ENCODE peak calls at places on chromosomes 12 and 14, in nine cellular contexts. One of them, this sample, is unnamed.
A peak's percentile ranks its signal among the peaks of the same experiment; 100 is the strongest.

GRCh38 chr14:73637830-73638229 is 7.0 kb upstream of the DNAL1 start:
- DNase-seq in AG04450: no peak
- DNase-seq in H7: no peak
- DNase-seq in fibroblast of the conjunctiva: no peak
- DNase-seq in T-helper 9 cell: no peak
- DNase-seq in right lobe of liver: no peak
- DNase-seq in KG1: no peak
- DNase-seq in Right ventricle myocardium superior: no peak
- DNase-seq in AG10803: no peak
- DNase-seq in this sample: no peak

GRCh38 chr12:51171884-51172514 is 936 bp downstream of the TFCP2 start:
- DNase-seq in AG10803: peak; percentile 26
- DNase-seq in H7: peak; percentile 60
- DNase-seq in right lobe of liver: no peak
- DNase-seq in fibroblast of the conjunctiva: no peak
- DNase-seq in KG1: no peak
- DNase-seq in T-helper 9 cell: no peak
- DNase-seq in Right ventricle myocardium superior: no peak
- DNase-seq in AG04450: no peak
- DNase-seq in this sample: no peak

GRCh38 chr12:10398168-10398567 is 8.3 kb upstream of the KLRK1 start:
- DNase-seq in Right ventricle myocardium superior: no peak
- DNase-seq in KG1: no peak
- DNase-seq in T-helper 9 cell: no peak
- DNase-seq in fibroblast of the conjunctiva: no peak
- DNase-seq in right lobe of liver: no peak
- DNase-seq in AG04450: no peak
- DNase-seq in H7: no peak
- DNase-seq in AG10803: no peak
- DNase-seq in this sample: no peak

GRCh38 chr12:120539303-120539702 is 5.1 kb downstream of the RNF10 start:
- DNase-seq in fibroblast of the conjunctiva: no peak
- DNase-seq in right lobe of liver: no peak
- DNase-seq in Right ventricle myocardium superior: no peak
- DNase-seq in AG04450: no peak
- DNase-seq in AG10803: peak; percentile 67
- DNase-seq in T-helper 9 cell: no peak
- DNase-seq in H7: no peak
- DNase-seq in KG1: no peak
- DNase-seq in this sample: no peak

GRCh38 chr12:94140556-94140955 is 7.8 kb upstream of the PLXNC1 start:
- DNase-seq in AG04450: no peak
- DNase-seq in fibroblast of the conjunctiva: no peak
- DNase-seq in T-helper 9 cell: peak; percentile 31
- DNase-seq in KG1: no peak
- DNase-seq in AG10803: peak; percentile 11
- DNase-seq in H7: peak; percentile 84
- DNase-seq in right lobe of liver: no peak
- DNase-seq in Right ventricle myocardium superior: no peak
- DNase-seq in this sample: no peak

GRCh38 chr12:45644521-45644920 is 85.0 kb upstream of the ARID2 start:
- DNase-seq in Right ventricle myocardium superior: no peak
- DNase-seq in KG1: peak; percentile 64
- DNase-seq in T-helper 9 cell: no peak
- DNase-seq in H7: peak; percentile 30
- DNase-seq in AG04450: no peak
- DNase-seq in fibroblast of the conjunctiva: no peak
- DNase-seq in right lobe of liver: no peak
- DNase-seq in AG10803: peak; percentile 40
- DNase-seq in this sample: no peak

GRCh38 chr12:31865023-31865422 is 94.2 kb upstream of the RESF1 start:
- DNase-seq in Right ventricle myocardium superior: no peak
- DNase-seq in T-helper 9 cell: no peak
- DNase-seq in KG1: no peak
- DNase-seq in AG04450: no peak
- DNase-seq in fibroblast of the conjunctiva: no peak
- DNase-seq in AG10803: no peak
- DNase-seq in H7: no peak
- DNase-seq in right lobe of liver: no peak
- DNase-seq in this sample: no peak

GRCh38 chr14:90871605-90872233 is 55.5 kb upstream of the TTC7B start:
- DNase-seq in Right ventricle myocardium superior: no peak
- DNase-seq in KG1: no peak
- DNase-seq in right lobe of liver: no peak
- DNase-seq in AG04450: no peak
- DNase-seq in H7: no peak
- DNase-seq in T-helper 9 cell: no peak
- DNase-seq in AG10803: peak; percentile 48
- DNase-seq in fibroblast of the conjunctiva: peak; percentile 27
- DNase-seq in this sample: no peak

GRCh38 chr14:43625294-43625693 is 881.8 kb downstream of the FSCB start:
- DNase-seq in fibroblast of the conjunctiva: no peak
- DNase-seq in right lobe of liver: no peak
- DNase-seq in H7: no peak
- DNase-seq in KG1: no peak
- DNase-seq in T-helper 9 cell: no peak
- DNase-seq in AG10803: no peak
- DNase-seq in Right ventricle myocardium superior: no peak
- DNase-seq in AG04450: no peak
- DNase-seq in this sample: no peak

GRCh38 chr12:112808176-112808575 is 16.6 kb downstream of the RPH3A start:
- DNase-seq in right lobe of liver: no peak
- DNase-seq in KG1: no peak
- DNase-seq in fibroblast of the conjunctiva: no peak
- DNase-seq in AG10803: no peak
- DNase-seq in T-helper 9 cell: no peak
- DNase-seq in AG04450: no peak
- DNase-seq in Right ventricle myocardium superior: no peak
- DNase-seq in H7: no peak
- DNase-seq in this sample: no peak

GRCh38 chr12:27705263-27705662 is 5.4 kb upstream of the MRPS35 start:
- DNase-seq in H7: peak; percentile 28
- DNase-seq in fibroblast of the conjunctiva: no peak
- DNase-seq in right lobe of liver: no peak
- DNase-seq in AG10803: no peak
- DNase-seq in Right ventricle myocardium superior: no peak
- DNase-seq in T-helper 9 cell: no peak
- DNase-seq in AG04450: no peak
- DNase-seq in KG1: no peak
- DNase-seq in this sample: no peak

GRCh38 chr12:92462049-92462448 is 240.7 kb upstream of the PLEKHG7 start:
- DNase-seq in Right ventricle myocardium superior: no peak
- DNase-seq in T-helper 9 cell: no peak
- DNase-seq in KG1: peak; percentile 12
- DNase-seq in right lobe of liver: no peak
- DNase-seq in AG04450: no peak
- DNase-seq in H7: no peak
- DNase-seq in fibroblast of the conjunctiva: no peak
- DNase-seq in AG10803: peak; percentile 11
- DNase-seq in this sample: no peak

GRCh38 chr12:119178544-119179334 is at the start of gene HSPB8:
- DNase-seq in AG04450: peak; percentile 88
- DNase-seq in H7: peak; percentile 91
- DNase-seq in KG1: no peak
- DNase-seq in T-helper 9 cell: no peak
- DNase-seq in AG10803: peak; percentile 93
- DNase-seq in Right ventricle myocardium superior: peak; percentile 95
- DNase-seq in right lobe of liver: peak; percentile 62
- DNase-seq in fibroblast of the conjunctiva: peak; percentile 63
- DNase-seq in this sample: peak; percentile 95

GRCh38 chr14:23070262-23071129 is 13.2 kb upstream of the CDH24 start:
- DNase-seq in fibroblast of the conjunctiva: no peak
- DNase-seq in T-helper 9 cell: no peak
- DNase-seq in KG1: no peak
- DNase-seq in Right ventricle myocardium superior: no peak
- DNase-seq in right lobe of liver: no peak
- DNase-seq in AG10803: no peak
- DNase-seq in AG04450: no peak
- DNase-seq in H7: peak; percentile 44
- DNase-seq in this sample: no peak

GRCh38 chr12:19129121-19129485 is 430 bp upstream of the PLEKHA5 start:
- DNase-seq in right lobe of liver: no peak
- DNase-seq in T-helper 9 cell: no peak
- DNase-seq in fibroblast of the conjunctiva: no peak
- DNase-seq in H7: no peak
- DNase-seq in AG10803: peak; percentile 37
- DNase-seq in Right ventricle myocardium superior: no peak
- DNase-seq in KG1: no peak
- DNase-seq in AG04450: no peak
- DNase-seq in this sample: no peak

GRCh38 chr12:50507930-50508329 is 3.1 kb downstream of the DIP2B start:
- DNase-seq in T-helper 9 cell: no peak
- DNase-seq in H7: no peak
- DNase-seq in AG04450: no peak
- DNase-seq in fibroblast of the conjunctiva: no peak
- DNase-seq in KG1: no peak
- DNase-seq in Right ventricle myocardium superior: no peak
- DNase-seq in AG10803: no peak
- DNase-seq in right lobe of liver: no peak
- DNase-seq in this sample: no peak

GRCh38 chr12:120479458-120479857 is 9.9 kb upstream of the SRSF9 start:
- DNase-seq in AG10803: no peak
- DNase-seq in H7: no peak
- DNase-seq in fibroblast of the conjunctiva: no peak
- DNase-seq in KG1: no peak
- DNase-seq in right lobe of liver: no peak
- DNase-seq in T-helper 9 cell: no peak
- DNase-seq in AG04450: no peak
- DNase-seq in Right ventricle myocardium superior: no peak
- DNase-seq in this sample: no peak

GRCh38 chr14:33589334-33589733 is 361.5 kb downstream of the EGLN3 start:
- DNase-seq in KG1: no peak
- DNase-seq in fibroblast of the conjunctiva: peak; percentile 65
- DNase-seq in T-helper 9 cell: no peak
- DNase-seq in H7: no peak
- DNase-seq in AG04450: no peak
- DNase-seq in right lobe of liver: no peak
- DNase-seq in AG10803: peak; percentile 91
- DNase-seq in Right ventricle myocardium superior: no peak
- DNase-seq in this sample: no peak

GRCh38 chr14:95294834-95295599 is 24.7 kb downstream of the CLMN start:
- DNase-seq in H7: no peak
- DNase-seq in Right ventricle myocardium superior: no peak
- DNase-seq in fibroblast of the conjunctiva: peak; percentile 45
- DNase-seq in T-helper 9 cell: no peak
- DNase-seq in KG1: no peak
- DNase-seq in AG10803: peak; percentile 17
- DNase-seq in AG04450: no peak
- DNase-seq in right lobe of liver: no peak
- DNase-seq in this sample: no peak

GRCh38 chr12:92928431-92928961 is 599 bp downstream of the EEA1 start:
- DNase-seq in AG10803: peak; percentile 19
- DNase-seq in T-helper 9 cell: peak; percentile 15
- DNase-seq in fibroblast of the conjunctiva: no peak
- DNase-seq in AG04450: no peak
- DNase-seq in KG1: no peak
- DNase-seq in Right ventricle myocardium superior: peak; percentile 69
- DNase-seq in H7: no peak
- DNase-seq in right lobe of liver: peak; percentile 57
- DNase-seq in this sample: no peak

GRCh38 chr12:66633676-66634075 is 45.2 kb downstream of the GRIP1 start:
- DNase-seq in fibroblast of the conjunctiva: peak; percentile 36
- DNase-seq in AG10803: peak; percentile 53
- DNase-seq in H7: no peak
- DNase-seq in AG04450: no peak
- DNase-seq in right lobe of liver: no peak
- DNase-seq in Right ventricle myocardium superior: no peak
- DNase-seq in T-helper 9 cell: no peak
- DNase-seq in KG1: no peak
- DNase-seq in this sample: no peak

GRCh38 chr12:13530966-13531365 is 334.4 kb downstream of the EMP1 start:
- DNase-seq in Right ventricle myocardium superior: no peak
- DNase-seq in AG04450: no peak
- DNase-seq in right lobe of liver: no peak
- DNase-seq in KG1: no peak
- DNase-seq in H7: no peak
- DNase-seq in T-helper 9 cell: no peak
- DNase-seq in AG10803: no peak
- DNase-seq in fibroblast of the conjunctiva: no peak
- DNase-seq in this sample: peak; percentile 52

GRCh38 chr12:55847603-55848329 is 5.0 kb upstream of the MMP19 start:
- DNase-seq in T-helper 9 cell: no peak
- DNase-seq in right lobe of liver: peak; percentile 72
- DNase-seq in fibroblast of the conjunctiva: peak; percentile 100
- DNase-seq in AG10803: peak; percentile 100
- DNase-seq in KG1: no peak
- DNase-seq in AG04450: peak; percentile 99
- DNase-seq in H7: no peak
- DNase-seq in Right ventricle myocardium superior: peak; percentile 91
- DNase-seq in this sample: peak; percentile 89

GRCh38 chr12:106276032-106276728 is 26.4 kb upstream of the TCP11L2 start:
- DNase-seq in fibroblast of the conjunctiva: no peak
- DNase-seq in T-helper 9 cell: no peak
- DNase-seq in AG10803: no peak
- DNase-seq in KG1: no peak
- DNase-seq in H7: no peak
- DNase-seq in AG04450: no peak
- DNase-seq in right lobe of liver: no peak
- DNase-seq in Right ventricle myocardium superior: no peak
- DNase-seq in this sample: no peak

GRCh38 chr12:7937867-7938506 is 2.0 kb upstream of the SLC2A3 start:
- DNase-seq in AG10803: no peak
- DNase-seq in T-helper 9 cell: no peak
- DNase-seq in KG1: no peak
- DNase-seq in right lobe of liver: no peak
- DNase-seq in Right ventricle myocardium superior: no peak
- DNase-seq in H7: peak; percentile 68
- DNase-seq in AG04450: no peak
- DNase-seq in fibroblast of the conjunctiva: no peak
- DNase-seq in this sample: no peak

GRCh38 chr12:68631177-68631576 is 20.5 kb downstream of the RAP1B start:
- DNase-seq in AG04450: no peak
- DNase-seq in Right ventricle myocardium superior: no peak
- DNase-seq in H7: no peak
- DNase-seq in right lobe of liver: no peak
- DNase-seq in AG10803: peak; percentile 52
- DNase-seq in KG1: no peak
- DNase-seq in fibroblast of the conjunctiva: no peak
- DNase-seq in T-helper 9 cell: no peak
- DNase-seq in this sample: no peak

GRCh38 chr12:105920161-105920684 is 218.5 kb downstream of the NUAK1 start:
- DNase-seq in KG1: no peak
- DNase-seq in AG10803: peak; percentile 36
- DNase-seq in H7: no peak
- DNase-seq in T-helper 9 cell: no peak
- DNase-seq in AG04450: no peak
- DNase-seq in right lobe of liver: no peak
- DNase-seq in Right ventricle myocardium superior: peak; percentile 58
- DNase-seq in fibroblast of the conjunctiva: no peak
- DNase-seq in this sample: no peak

GRCh38 chr14:69685217-69685616 is 73.8 kb downstream of the SUSD6 start:
- DNase-seq in fibroblast of the conjunctiva: no peak
- DNase-seq in Right ventricle myocardium superior: no peak
- DNase-seq in AG04450: no peak
- DNase-seq in right lobe of liver: no peak
- DNase-seq in T-helper 9 cell: no peak
- DNase-seq in KG1: no peak
- DNase-seq in H7: no peak
- DNase-seq in AG10803: no peak
- DNase-seq in this sample: no peak

GRCh38 chr12:84599539-84599938 is 313.1 kb downstream of the SLC6A15 start:
- DNase-seq in AG04450: no peak
- DNase-seq in AG10803: peak; percentile 46
- DNase-seq in KG1: no peak
- DNase-seq in H7: no peak
- DNase-seq in fibroblast of the conjunctiva: no peak
- DNase-seq in T-helper 9 cell: no peak
- DNase-seq in right lobe of liver: no peak
- DNase-seq in Right ventricle myocardium superior: no peak
- DNase-seq in this sample: no peak

GRCh38 chr12:51343201-51343600 is 3.3 kb downstream of the CELA1 start:
- DNase-seq in right lobe of liver: no peak
- DNase-seq in fibroblast of the conjunctiva: no peak
- DNase-seq in T-helper 9 cell: no peak
- DNase-seq in Right ventricle myocardium superior: no peak
- DNase-seq in AG04450: no peak
- DNase-seq in H7: no peak
- DNase-seq in KG1: no peak
- DNase-seq in AG10803: no peak
- DNase-seq in this sample: no peak

GRCh38 chr14:24565766-24566165 is 10.3 kb downstream of the CTSG start:
- DNase-seq in right lobe of liver: no peak
- DNase-seq in AG04450: no peak
- DNase-seq in fibroblast of the conjunctiva: no peak
- DNase-seq in H7: no peak
- DNase-seq in Right ventricle myocardium superior: no peak
- DNase-seq in AG10803: no peak
- DNase-seq in KG1: no peak
- DNase-seq in T-helper 9 cell: no peak
- DNase-seq in this sample: no peak

This sample was measured in upper lobe of right lung.